ENCODE peak calls at places on chromosomes 4 and X, in seven cellular contexts. A is left lung, Y is mesendoderm, D is body of pancreas, U is AG09309, T is astrocyte of the hippocampus, E is EL. K is an unnamed sample.

GRCh38 chr4:115687356-115687755 is 573.9 kb upstream of the NDST4 start:
- DNase-seq in A (no peak), Y (peak; percentile 42), D (no peak), U (no peak), T (peak; percentile 5), E (no peak), K (no peak)

GRCh38 chr4:73735231-73735630 is 5.1 kb upstream of the CXCL8 start:
- DNase-seq in A (no peak), Y (no peak), D (no peak), U (no peak), T (no peak), E (peak; percentile 61), K (no peak)

GRCh38 chr4:106746451-106746850 is 289.7 kb downstream of the DKK2 start:
- DNase-seq in A (no peak), Y (no peak), D (no peak), U (peak; percentile 62), T (no peak), E (peak; percentile 63), K (no peak)

GRCh38 chr4:1452431-1453051 is 46.3 kb upstream of the NKX1-1 start:
- DNase-seq in A (no peak), Y (no peak), D (no peak), U (no peak), T (no peak), E (no peak), K (no peak)

GRCh38 chrX:66638591-66639500 is at the start of gene EDA2R:
- DNase-seq in A (peak; percentile 42), Y (peak; percentile 94), D (peak; percentile 41), U (peak; percentile 50), T (peak; percentile 83), E (peak; percentile 83), K (no peak)

GRCh38 chr4:8090312-8090711 is 68.3 kb downstream of the ABLIM2 start:
- DNase-seq in A (no peak), Y (peak; percentile 40), D (no peak), U (no peak), T (peak; percentile 45), E (peak; percentile 37), K (no peak)

GRCh38 chrX:136623400-136623799 is 24.6 kb upstream of the CD40LG start:
- DNase-seq in A (no peak), Y (no peak), D (no peak), U (no peak), T (no peak), E (no peak), K (no peak)

GRCh38 chr4:147984065-147984777 is 252.3 kb downstream of the ARHGAP10 start:
- DNase-seq in A (no peak), Y (peak; percentile 90), D (no peak), U (no peak), T (peak; percentile 58), E (peak; percentile 51), K (no peak)

GRCh38 chr4:118923891-118924290 is 35.2 kb downstream of the SYNPO2 start:
- DNase-seq in A (no peak), Y (no peak), D (no peak), U (no peak), T (no peak), E (no peak), K (no peak)

GRCh38 chr4:182447938-182448280 is 204.7 kb downstream of the TENM3 start:
- DNase-seq in A (no peak), Y (no peak), D (peak; percentile 6), U (no peak), T (peak; percentile 51), E (peak; percentile 8), K (no peak)

GRCh38 chr4:23788460-23788859 is 101.4 kb downstream of the PPARGC1A start:
- DNase-seq in A (no peak), Y (no peak), D (peak; percentile 20), U (no peak), T (peak; percentile 40), E (peak; percentile 33), K (no peak)

GRCh38 chr4:36332023-36332781 is 50.8 kb downstream of the DTHD1 start:
- DNase-seq in A (no peak), Y (peak; percentile 50), D (no peak), U (no peak), T (peak; percentile 41), E (no peak), K (no peak)

GRCh38 chr4:26071688-26072087 is 157.7 kb downstream of the SMIM20 start:
- DNase-seq in A (no peak), Y (no peak), D (no peak), U (no peak), T (no peak), E (no peak), K (no peak)

GRCh38 chr4:3302164-3302785 is 9.5 kb downstream of the RGS12 start:
- DNase-seq in A (no peak), Y (no peak), D (no peak), U (no peak), T (peak; percentile 34), E (no peak), K (no peak)

GRCh38 chr4:142826503-142827241 is 19.4 kb downstream of the INPP4B start:
- DNase-seq in A (no peak), Y (no peak), D (no peak), U (no peak), T (no peak), E (no peak), K (no peak)

GRCh38 chr4:165873298-165874071 is 448 bp downstream of the TLL1 start:
- DNase-seq in A (peak; percentile 31), Y (peak; percentile 47), D (peak; percentile 60), U (no peak), T (peak; percentile 77), E (peak; percentile 40), K (no peak)

GRCh38 chrX:1281511-1281910 is 12.9 kb downstream of the CSF2RA start:
- DNase-seq in A (no peak), Y (no peak), D (no peak), U (peak; percentile 21), T (peak; percentile 7), E (peak; percentile 70), K (no peak)

GRCh38 chr4:185713272-185713671 is 98.7 kb downstream of the SORBS2 start:
- DNase-seq in A (no peak), Y (peak; percentile 35), D (no peak), U (peak; percentile 29), T (no peak), E (peak; percentile 37), K (no peak)

GRCh38 chr4:46715468-46715867 is 193.6 kb downstream of the COX7B2 start:
- DNase-seq in A (no peak), Y (peak; percentile 20), D (no peak), U (no peak), T (no peak), E (no peak), K (no peak)

GRCh38 chr4:168499241-168499640 is 2.4 kb downstream of the PALLD start:
- DNase-seq in A (no peak), Y (no peak), D (no peak), U (no peak), T (no peak), E (no peak), K (no peak)

K was measured in suprapubic skin.